ENCODE peak calls at places on chromosome 12, in nine cellular contexts. B is Calu3; W is B cell; F is activated CD4-positive, CD25-positive, alpha-beta regulatory T cell treated with anti-CD3 and anti-CD28 coated beads, Interleukin-2, amount 50 U/mL, for 72 hours; X is IMR-90; Y is hypothalamus; M is GM23248; I is right atrium auricular region; D is HCT116. S is an unnamed sample.

GRCh38 chr12:13071305-13072280 is 27.4 kb downstream of the FAM234B start:
- DNase-seq in W (no peak), F (no peak), B (no peak), Y (no peak), X (no peak), M (no peak), I (no peak), D (no peak), S (no peak)

GRCh38 chr12:123435636-123436016 is 858 bp downstream of the RILPL2 start:
- DNase-seq in M (no peak), B (no peak), X (no peak), Y (no peak), D (no peak), W (no peak), I (no peak), F (no peak), S (no peak)

GRCh38 chr12:1505576-1505975 is 88.8 kb downstream of the FBXL14 start:
- DNase-seq in X (no peak), M (no peak), I (no peak), W (no peak), Y (no peak), F (no peak), B (no peak), D (no peak), S (no peak)

GRCh38 chr12:42128327-42128726 is 16.3 kb downstream of the GXYLT1 start:
- DNase-seq in D (no peak), W (no peak), M (peak; percentile 68), I (no peak), B (no peak), F (no peak), X (peak; percentile 46), Y (no peak), S (no peak)

GRCh38 chr12:127145543-127145928 is 1121.4 kb upstream of the TMEM132C start:
- DNase-seq in I (no peak), X (no peak), Y (no peak), M (peak; percentile 65), W (no peak), F (no peak), B (no peak), D (no peak), S (no peak)

GRCh38 chr12:214005-214736 is at the start of gene SLC6A12:
- DNase-seq in I (no peak), D (no peak), B (no peak), X (no peak), M (peak; percentile 23), W (no peak), Y (no peak), F (no peak), S (no peak)

GRCh38 chr12:68304626-68305025 is 27.5 kb downstream of the MDM1 start:
- DNase-seq in X (peak; percentile 59), M (peak; percentile 24), B (no peak), Y (no peak), F (no peak), D (no peak), W (no peak), I (no peak), S (no peak)

GRCh38 chr12:110744697-110745264 is 2.1 kb upstream of the PPP1CC start:
- DNase-seq in B (peak; percentile 82), X (no peak), I (no peak), F (no peak), D (no peak), M (peak; percentile 48), Y (no peak), W (no peak), S (no peak)

GRCh38 chr12:91859347-91859746 is 286.3 kb downstream of the BTG1 start:
- DNase-seq in W (no peak), F (no peak), X (no peak), Y (no peak), M (no peak), B (no peak), I (no peak), D (no peak), S (no peak)

GRCh38 chr12:39586811-39587210 is 32.8 kb downstream of the ABCD2 start:
- DNase-seq in X (no peak), I (no peak), W (no peak), M (peak; percentile 16), B (no peak), Y (no peak), D (no peak), F (no peak), S (no peak)

GRCh38 chr12:92538970-92539749 is 163.6 kb upstream of the PLEKHG7 start:
- DNase-seq in I (no peak), M (peak; percentile 84), F (no peak), D (peak; percentile 47), B (peak; percentile 63), X (peak; percentile 80), Y (no peak), W (peak; percentile 28), S (peak; percentile 85)

GRCh38 chr12:98532687-98533304 is 17.4 kb downstream of the TMPO start:
- DNase-seq in B (peak; percentile 66), D (peak; percentile 60), Y (no peak), W (peak; percentile 26), X (peak; percentile 62), I (no peak), M (peak; percentile 66), F (no peak), S (peak; percentile 81)

GRCh38 chr12:47236109-47236714 is 156.5 kb upstream of the AMIGO2 start:
- DNase-seq in X (peak; percentile 88), F (no peak), Y (no peak), I (no peak), M (peak; percentile 89), B (no peak), W (no peak), D (no peak), S (no peak)

GRCh38 chr12:58544281-58544680 is 376.0 kb downstream of the LRIG3 start:
- DNase-seq in X (no peak), I (no peak), F (no peak), M (no peak), B (no peak), Y (no peak), D (no peak), W (no peak), S (no peak)

GRCh38 chr12:101527682-101528081 is 52.5 kb downstream of the SPIC start:
- DNase-seq in F (no peak), I (no peak), D (no peak), M (no peak), X (no peak), Y (no peak), B (no peak), W (no peak), S (no peak)

GRCh38 chr12:49637401-49637800 is 14.0 kb downstream of the PRPF40B start:
- DNase-seq in X (no peak), Y (no peak), W (no peak), D (no peak), I (no peak), F (no peak), M (no peak), B (no peak), S (no peak)

GRCh38 chr12:101946233-101946611 is 68.8 kb downstream of the DRAM1 start:
- DNase-seq in X (no peak), F (no peak), B (no peak), I (no peak), Y (no peak), M (peak; percentile 49), D (no peak), W (no peak), S (no peak)

GRCh38 chr12:89593873-89594272 is 68.0 kb upstream of the POC1B start:
- DNase-seq in M (no peak), B (no peak), F (no peak), I (no peak), W (no peak), Y (no peak), D (no peak), X (no peak), S (no peak)

GRCh38 chr12:54701940-54702592 is 53.9 kb upstream of the DCD start:
- DNase-seq in Y (no peak), X (peak; percentile 41), B (peak; percentile 25), F (no peak), W (peak; percentile 26), M (peak; percentile 60), D (peak; percentile 37), I (no peak), S (peak; percentile 73)

GRCh38 chr12:120849765-120850164 is 54.4 kb downstream of the SPPL3 start:
- DNase-seq in B (peak; percentile 64), I (no peak), D (no peak), X (peak; percentile 83), W (no peak), Y (no peak), F (no peak), M (peak; percentile 33), S (no peak)

GRCh38 chr12:122421815-122422737 is at the start of gene CLIP1:
- DNase-seq in F (peak; percentile 72), D (no peak), X (peak; percentile 65), Y (peak; percentile 51), B (peak; percentile 87), W (peak; percentile 80), M (peak; percentile 88), I (peak; percentile 66), S (peak; percentile 55)

GRCh38 chr12:88553941-88554658 is 26.2 kb downstream of the KITLG start:
- DNase-seq in I (no peak), B (peak; percentile 34), X (peak; percentile 64), M (peak; percentile 83), D (peak; percentile 49), W (no peak), Y (no peak), F (no peak), S (no peak)

GRCh38 chr12:55797068-55797467 is 20.5 kb downstream of the SARNP start:
- DNase-seq in D (peak; percentile 26), X (peak; percentile 56), M (peak; percentile 59), F (no peak), Y (no peak), W (peak; percentile 19), B (no peak), I (no peak), S (peak; percentile 58)

GRCh38 chr12:82855872-82856271 is 169.2 kb downstream of the TMTC2 start:
- DNase-seq in B (no peak), I (no peak), M (no peak), W (no peak), F (no peak), X (no peak), Y (no peak), D (no peak), S (no peak)

GRCh38 chr12:6218526-6218925 is 18.3 kb downstream of the CD9 start:
- DNase-seq in I (no peak), M (no peak), D (no peak), B (no peak), F (no peak), X (no peak), W (no peak), Y (no peak), S (no peak)

GRCh38 chr12:26122681-26123481 is 2.0 kb downstream of the BHLHE41 start:
- DNase-seq in Y (peak; percentile 51), F (peak; percentile 36), B (peak; percentile 63), I (peak; percentile 81), M (peak; percentile 87), W (peak; percentile 78), D (no peak), X (peak; percentile 79), S (peak; percentile 38)

S was measured in Kasumi-1.